ENCODE peak calls at places on chromosome 6, in nine cellular contexts. R is CD8-positive, alpha-beta memory T cell; M is CD4-positive, alpha-beta T cell; Q is hepatocyte; K is AG04450; L is heart left ventricle; W is mesenchymal stem cell; I is neuronal stem cell; H is PC-9. A is an unnamed sample.

GRCh38 chr6:30194797-30195690 is 18.2 kb downstream of the TRIM26 start:
- DNase-seq in R (no peak), M (no peak), Q (no peak), K (no peak), L (no peak), W (peak; percentile 46), I (no peak), H (no peak), A (no peak)

GRCh38 chr6:99241905-99242534 is 107.5 kb downstream of the FAXC start:
- DNase-seq in R (no peak), M (no peak), Q (peak; percentile 51), K (peak; percentile 1), L (no peak), W (peak; percentile 13), I (peak; percentile 35), H (peak; percentile 17), A (no peak)

GRCh38 chr6:109117346-109118035 is 22.2 kb downstream of the CEP57L1 start:
- DNase-seq in R (no peak), M (no peak), Q (no peak), K (no peak), L (no peak), W (no peak), I (no peak), H (no peak), A (no peak)

GRCh38 chr6:52503344-52503747 is 73.5 kb downstream of the TRAM2 start:
- DNase-seq in R (no peak), M (no peak), Q (no peak), K (no peak), L (peak; percentile 71), W (peak; percentile 65), I (no peak), H (no peak), A (no peak)

GRCh38 chr6:79586548-79586947 is 44.6 kb upstream of the SH3BGRL2 start:
- DNase-seq in R (no peak), M (no peak), Q (peak; percentile 37), K (no peak), L (no peak), W (peak; percentile 65), I (no peak), H (no peak), A (no peak)

GRCh38 chr6:55199239-55199638 is 24.9 kb downstream of the HCRTR2 start:
- DNase-seq in R (no peak), M (no peak), Q (no peak), K (no peak), L (no peak), W (no peak), I (no peak), H (no peak), A (no peak)

GRCh38 chr6:56909115-56909907 is 45.6 kb upstream of the BEND6 start:
- DNase-seq in R (no peak), M (no peak), Q (no peak), K (no peak), L (no peak), W (no peak), I (no peak), H (no peak), A (no peak)

GRCh38 chr6:33840064-33840926 is 36.5 kb upstream of the MLN start:
- DNase-seq in R (no peak), M (peak; percentile 11), Q (peak; percentile 82), K (peak; percentile 85), L (peak; percentile 41), W (peak; percentile 100), I (no peak), H (peak; percentile 64), A (no peak)

GRCh38 chr6:36904096-36904495 is 18.3 kb downstream of the C6orf89 start:
- DNase-seq in R (no peak), M (no peak), Q (no peak), K (no peak), L (no peak), W (peak; percentile 37), I (no peak), H (no peak), A (no peak)

GRCh38 chr6:130680118-130680517 is 147.1 kb upstream of the SMLR1 start:
- DNase-seq in R (no peak), M (no peak), Q (no peak), K (no peak), L (no peak), W (no peak), I (no peak), H (no peak), A (no peak)

GRCh38 chr6:129733290-129733689 is 23.3 kb upstream of the ARHGAP18 start:
- DNase-seq in R (no peak), M (no peak), Q (no peak), K (no peak), L (no peak), W (no peak), I (no peak), H (no peak), A (no peak)

GRCh38 chr6:84280639-84281038 is 53.2 kb upstream of the CEP162 start:
- DNase-seq in R (no peak), M (no peak), Q (no peak), K (no peak), L (no peak), W (no peak), I (no peak), H (no peak), A (no peak)

GRCh38 chr6:52840763-52841585 is at the start of gene GSTA5:
- DNase-seq in R (no peak), M (no peak), Q (no peak), K (no peak), L (no peak), W (no peak), I (no peak), H (peak; percentile 14), A (no peak)

GRCh38 chr6:138593100-138593877 is 94.0 kb upstream of the NHSL1 start:
- DNase-seq in R (no peak), M (no peak), Q (peak; percentile 72), K (peak; percentile 90), L (no peak), W (peak; percentile 100), I (no peak), H (peak; percentile 18), A (peak; percentile 70)

GRCh38 chr6:41170547-41171160 is 7.7 kb upstream of the TREM2 start:
- DNase-seq in R (no peak), M (no peak), Q (no peak), K (no peak), L (no peak), W (no peak), I (no peak), H (no peak), A (no peak)

GRCh38 chr6:136880748-136881460 is 41.2 kb upstream of the SLC35D3 start:
- DNase-seq in R (no peak), M (no peak), Q (no peak), K (no peak), L (no peak), W (no peak), I (no peak), H (no peak), A (no peak)

GRCh38 chr6:63537959-63538300 is 34.4 kb upstream of the LOC128125822 start:
- DNase-seq in R (no peak), M (no peak), Q (no peak), K (no peak), L (no peak), W (no peak), I (no peak), H (no peak), A (no peak)

GRCh38 chr6:6771964-6772363 is 183.4 kb downstream of the LY86 start:
- DNase-seq in R (no peak), M (no peak), Q (no peak), K (no peak), L (no peak), W (no peak), I (no peak), H (no peak), A (no peak)

DNA sequence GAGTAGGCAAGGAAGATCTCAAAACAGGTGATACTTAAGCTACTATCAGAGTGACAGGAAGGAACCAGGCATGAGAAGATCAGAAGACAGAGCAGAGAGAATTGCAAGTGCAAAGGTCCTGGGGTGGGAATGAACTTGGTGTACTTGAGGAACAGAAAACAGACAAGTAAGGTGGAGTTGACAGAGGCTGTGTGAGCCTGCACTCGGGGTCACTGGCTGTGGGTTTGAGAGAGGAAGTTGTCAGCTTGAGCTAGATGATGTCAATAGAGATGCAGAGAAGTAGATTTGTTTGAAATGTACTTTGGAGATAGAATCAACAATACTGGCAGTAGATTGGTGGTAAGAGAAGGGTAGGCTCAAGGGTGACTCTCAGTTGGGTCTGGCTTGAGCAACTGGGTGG is 209.5 kb downstream of the CLIC5 start:
- DNase-seq in R (no peak), M (no peak), Q (no peak), K (no peak), L (no peak), W (no peak), I (no peak), H (no peak), A (no peak)
- H3K9me3 ChIP-seq in R (no peaks in the 10 kb centered on the region), M (no peaks in the 10 kb centered on the region), Q (peaks cover 3% of the 10 kb centered on the region), K (no peaks in the 10 kb centered on the region), L (no peaks in the 10 kb centered on the region), W (no peaks in the 10 kb centered on the region), I (no peaks in the 10 kb centered on the region), H (no peaks in the 10 kb centered on the region), A (no peaks in the 10 kb centered on the region)

DNA sequence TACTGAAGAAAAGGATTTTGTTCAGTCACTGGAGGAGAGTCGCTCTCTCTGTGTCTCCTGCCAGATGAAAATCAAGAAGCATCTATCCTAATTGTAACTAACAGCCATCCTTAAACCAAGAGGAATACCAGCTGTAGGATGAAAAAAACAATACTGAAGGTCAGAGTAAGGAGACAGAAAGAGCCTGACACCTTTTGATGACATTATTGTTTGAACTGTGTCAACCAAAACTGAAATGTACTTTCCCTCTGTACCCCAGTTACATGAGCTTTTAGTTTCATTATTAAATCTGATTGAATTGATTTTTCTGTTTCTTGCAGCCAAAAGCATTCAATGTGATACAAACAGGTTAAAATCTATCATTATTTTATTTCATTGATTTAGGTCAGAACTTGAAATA is 17.2 kb upstream of the BTBD9 start:
- DNase-seq in R (no peak), M (no peak), Q (no peak), K (no peak), L (no peak), W (no peak), I (no peak), H (no peak), A (no peak)
- H3K27ac ChIP-seq in R (no peak overlapping the region), M (no peak overlapping the region), Q (no peak overlapping the region), K (no peak overlapping the region), L (no peak overlapping the region), W (no peak overlapping the region), I (no peak overlapping the region), H (no peak overlapping the region), A (no peak overlapping the region)

GRCh38 chr6:150336708-150337107 is 32.1 kb upstream of the IYD start:
- DNase-seq in R (no peak), M (no peak), Q (no peak), K (no peak), L (no peak), W (no peak), I (no peak), H (no peak), A (no peak)
- H3K9me3 ChIP-seq in R (no peaks in the 10 kb centered on the region), M (no peaks in the 10 kb centered on the region), Q (no peaks in the 10 kb centered on the region), K (no peaks in the 10 kb centered on the region), L (no peaks in the 10 kb centered on the region), W (no peaks in the 10 kb centered on the region), I (no peaks in the 10 kb centered on the region), H (no peaks in the 10 kb centered on the region), A (no peaks in the 10 kb centered on the region)

DNA sequence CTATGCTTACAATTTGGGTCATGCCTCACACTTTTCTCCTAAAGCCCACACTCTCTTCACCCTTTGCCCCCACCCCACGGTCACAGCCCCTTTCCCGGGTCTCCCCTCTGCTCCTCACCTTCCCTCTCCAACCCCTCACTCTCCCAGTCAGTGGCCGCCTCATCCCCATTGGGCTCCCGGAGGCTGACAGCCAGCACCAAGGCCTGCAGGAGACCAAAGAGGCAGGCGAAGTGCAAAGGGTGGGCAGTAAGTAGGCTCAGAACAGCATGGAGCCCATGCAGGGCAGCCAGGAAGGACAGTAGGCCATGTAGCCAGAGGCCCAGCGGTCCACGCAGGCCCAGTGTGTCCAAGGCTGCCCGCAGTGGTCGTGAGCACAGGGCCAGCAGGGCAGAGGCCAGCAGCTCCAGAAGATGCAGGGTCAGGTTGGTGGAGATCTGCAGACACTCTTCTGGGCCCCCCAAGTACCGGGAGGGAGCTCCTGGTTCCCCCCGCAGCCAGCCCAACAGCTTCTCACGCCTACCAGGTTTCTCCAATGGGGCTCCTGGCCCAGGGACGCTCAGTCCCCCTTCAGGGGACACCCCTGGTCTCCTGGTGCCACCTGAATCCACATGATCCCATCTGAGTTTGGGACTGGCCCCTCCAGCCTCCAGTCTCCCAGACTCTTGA is 1.5 kb downstream of the C6orf47 start:
- DNase-seq in R (no peak), M (no peak), Q (no peak), K (no peak), L (no peak), W (no peak), I (no peak), H (no peak), A (no peak)
- H3K27ac ChIP-seq in R (peak overlapping the region; percentile 92), M (peak overlapping the region; percentile 70), Q (no peak overlapping the region), K (no peak overlapping the region), L (peak overlapping the region; percentile 93), W (no peak overlapping the region), I (no peak overlapping the region), H (no peak overlapping the region), A (peak overlapping the region; percentile 91)

A was measured in tibial nerve.